ENCODE peak calls at places on chromosomes 13 and 19, in five cellular contexts. B is aorta; L is fibroblast of mammary gland; R is activated effector memory CD4-positive, alpha-beta T cell treated with Interleukin-2 at 50 U/mL for 16 hours; A is stimulated activated CD8-positive, alpha-beta memory T cell treated with anti-CD3 and anti-CD28 coated beads, Interleukin-12 subunit alpha, Interleukin-12 subunit beta, amount 100 ng/mL, for 4 hours. N is an unnamed sample.

GRCh38 chr13:47298506-47298905 is 401.7 kb upstream of the HTR2A start:
- DNase-seq in B (no peak), L (peak), R (no peak), A (no peak), N (no peak)

GRCh38 chr19:51338563-51339312 is 3.2 kb downstream of the VSIG10L start:
- DNase-seq in B (peak), L (peak), R (peak), A (peak), N (peak)

GRCh38 chr19:4495471-4495870 is 22.8 kb downstream of the PLIN4 start:
- DNase-seq in B (no peak), L (no peak), R (no peak), A (no peak), N (no peak)

GRCh38 chr13:113393226-113393571 is 29.3 kb upstream of the GRTP1 start:
- DNase-seq in B (peak), L (no peak), R (no peak), A (no peak), N (no peak)

GRCh38 chr19:18802354-18802753 is 11.2 kb upstream of the COMP start:
- DNase-seq in B (no peak), L (no peak), R (no peak), A (no peak), N (no peak)

GRCh38 chr19:18701250-18701608 is 17.7 kb downstream of the CRTC1 start:
- DNase-seq in B (no peak), L (no peak), R (no peak), A (no peak), N (no peak)

GRCh38 chr13:50518791-50519201 is 324.7 kb downstream of the DLEU7 start:
- DNase-seq in B (no peak), L (no peak), R (no peak), A (no peak), N (no peak)

GRCh38 chr19:51461723-51462161 is 3.5 kb upstream of the SIGLEC8 start:
- DNase-seq in B (no peak), L (no peak), R (no peak), A (no peak), N (no peak)

GRCh38 chr13:43006893-43007631 is 15.0 kb upstream of the EPSTI1 start:
- DNase-seq in B (no peak), L (peak), R (no peak), A (no peak), N (peak)

GRCh38 chr13:105914637-105915036 is 620.8 kb downstream of the EFNB2 start:
- DNase-seq in B (no peak), L (peak), R (no peak), A (no peak), N (peak)

GRCh38 chr13:99484405-99484981 is 16.8 kb upstream of the TM9SF2 start:
- DNase-seq in B (no peak), L (peak), R (no peak), A (no peak), N (peak)

GRCh38 chr13:44735806-44736205 is 159.7 kb upstream of the TSC22D1 start:
- DNase-seq in B (no peak), L (no peak), R (no peak), A (no peak), N (no peak)

GRCh38 chr19:35720648-35721047 is 2.8 kb downstream of the KMT2B start:
- DNase-seq in B (no peak), L (no peak), R (no peak), A (no peak), N (no peak)

GRCh38 chr19:2533686-2534085 is 57.8 kb downstream of the GADD45B start:
- DNase-seq in B (no peak), L (peak), R (no peak), A (no peak), N (peak)